ENCODE peak calls at places on chromosome 3, in eight cellular contexts. C, T, Z, K, O, V, B and U are unnamed samples.

GRCh38 chr3:108509263-108509662 is 1.1 kb downstream of the MYH15 start:
- DNase-seq in C (no peak), T (no peak), Z (no peak), K (no peak), O (no peak), V (no peak), B (no peak), U (no peak)

GRCh38 chr3:110969229-110970211 is 102.1 kb upstream of the NECTIN3 start:
- DNase-seq in C (no peak), T (no peak), Z (no peak), K (no peak), O (no peak), V (no peak), B (peak), U (no peak)

GRCh38 chr3:185648396-185648795 is 62.3 kb downstream of the SENP2 start:
- DNase-seq in C (no peak), T (no peak), Z (no peak), K (no peak), O (no peak), V (no peak), B (no peak), U (no peak)

GRCh38 chr3:41579861-41580260 is 380.6 kb downstream of the CTNNB1 start:
- DNase-seq in C (no peak), T (no peak), Z (no peak), K (no peak), O (no peak), V (no peak), B (no peak), U (no peak)

GRCh38 chr3:66322436-66322835 is 101.6 kb downstream of the SLC25A26 start:
- DNase-seq in C (no peak), T (no peak), Z (no peak), K (no peak), O (no peak), V (no peak), B (no peak), U (no peak)

GRCh38 chr3:70982700-70983140 is 600.8 kb downstream of the FOXP1 start:
- DNase-seq in C (no peak), T (peak), Z (peak), K (peak), O (no peak), V (peak), B (no peak), U (peak)

GRCh38 chr3:186514296-186515002 is 29.7 kb downstream of the CRYGS start:
- DNase-seq in C (no peak), T (no peak), Z (peak), K (peak), O (no peak), V (no peak), B (no peak), U (no peak)

GRCh38 chr3:170862618-170863374 is 7.2 kb downstream of the RPL22L1 start:
- DNase-seq in C (no peak), T (no peak), Z (no peak), K (peak), O (no peak), V (no peak), B (no peak), U (no peak)

GRCh38 chr3:160780246-160780645 is 24.2 kb downstream of the PPM1L start:
- DNase-seq in C (no peak), T (no peak), Z (no peak), K (no peak), O (no peak), V (no peak), B (no peak), U (no peak)

GRCh38 chr3:25468866-25469319 is 40.8 kb downstream of the RARB start:
- DNase-seq in C (no peak), T (no peak), Z (no peak), K (no peak), O (no peak), V (peak), B (no peak), U (no peak)

GRCh38 chr3:182412066-182412465 is 381.2 kb upstream of the ATP11B start:
- DNase-seq in C (no peak), T (no peak), Z (no peak), K (no peak), O (no peak), V (no peak), B (no peak), U (no peak)

GRCh38 chr3:40398346-40398745 is 11.4 kb downstream of the ENTPD3 start:
- DNase-seq in C (no peak), T (no peak), Z (no peak), K (peak), O (no peak), V (no peak), B (no peak), U (no peak)

GRCh38 chr3:195071916-195072820 is 198.8 kb downstream of the XXYLT1 start:
- DNase-seq in C (no peak), T (no peak), Z (no peak), K (no peak), O (no peak), V (no peak), B (no peak), U (no peak)

GRCh38 chr3:48125026-48125704 is 63.1 kb downstream of the CDC25A start:
- DNase-seq in C (no peak), T (peak), Z (peak), K (peak), O (no peak), V (no peak), B (no peak), U (peak)

GRCh38 chr3:104425416-104425815 is 941.3 kb upstream of the ALCAM start:
- DNase-seq in C (no peak), T (no peak), Z (no peak), K (no peak), O (no peak), V (no peak), B (no peak), U (no peak)

GRCh38 chr3:125662675-125663074 is 67.4 kb upstream of the OSBPL11 start:
- DNase-seq in C (no peak), T (no peak), Z (no peak), K (no peak), O (no peak), V (no peak), B (no peak), U (no peak)

GRCh38 chr3:19543212-19543841 is 390.7 kb downstream of the EFHB start:
- DNase-seq in C (no peak), T (peak), Z (peak), K (peak), O (no peak), V (no peak), B (no peak), U (no peak)

GRCh38 chr3:64440498-64440897 is 215.2 kb upstream of the PRICKLE2 start:
- DNase-seq in C (no peak), T (peak), Z (peak), K (no peak), O (no peak), V (peak), B (no peak), U (no peak)

GRCh38 chr3:197801801-197802504 is 10.9 kb downstream of the LRCH3 start:
- DNase-seq in C (no peak), T (no peak), Z (peak), K (peak), O (no peak), V (peak), B (no peak), U (no peak)

GRCh38 chr3:28320981-28321380 is 27.5 kb upstream of the ZCWPW2 start:
- DNase-seq in C (no peak), T (no peak), Z (no peak), K (no peak), O (no peak), V (no peak), B (no peak), U (no peak)

GRCh38 chr3:5441401-5441800 is 253.9 kb downstream of the EDEM1 start:
- DNase-seq in C (no peak), T (no peak), Z (no peak), K (no peak), O (no peak), V (no peak), B (no peak), U (no peak)

GRCh38 chr3:123027292-123028232 is at the start of gene SEMA5B:
- DNase-seq in C (no peak), T (no peak), Z (peak), K (no peak), O (peak), V (no peak), B (no peak), U (no peak)

GRCh38 chr3:41317718-41318117 is 118.4 kb downstream of the CTNNB1 start:
- DNase-seq in C (no peak), T (peak), Z (peak), K (no peak), O (no peak), V (peak), B (no peak), U (no peak)

GRCh38 chr3:104388624-104389023 is 978.1 kb upstream of the ALCAM start:
- DNase-seq in C (no peak), T (no peak), Z (no peak), K (peak), O (no peak), V (no peak), B (no peak), U (no peak)

GRCh38 chr3:149085828-149086231 is 503 bp downstream of the HLTF start:
- DNase-seq in C (no peak), T (no peak), Z (peak), K (no peak), O (no peak), V (peak), B (no peak), U (no peak)

GRCh38 chr3:65168547-65168946 is 480.7 kb upstream of the ADAMTS9 start:
- DNase-seq in C (no peak), T (no peak), Z (no peak), K (no peak), O (no peak), V (no peak), B (no peak), U (no peak)

GRCh38 chr3:148992027-148992634 is 791 bp downstream of the GYG1 start:
- DNase-seq in C (peak), T (no peak), Z (peak), K (peak), O (no peak), V (peak), B (peak), U (no peak)

GRCh38 chr3:40741729-40742128 is 217.0 kb downstream of the ZNF621 start:
- DNase-seq in C (no peak), T (no peak), Z (no peak), K (no peak), O (no peak), V (no peak), B (no peak), U (no peak)

GRCh38 chr3:150721285-150722130 is 17.8 kb upstream of the ERICH6 start:
- DNase-seq in C (no peak), T (no peak), Z (peak), K (peak), O (no peak), V (peak), B (peak), U (peak)